ENCODE peak calls at places on chromosomes 1 and 21, in six cellular contexts. N, Z, Y, V, O and E are unnamed samples.

GRCh38 chr1:13994386-13994785 is 294.4 kb downstream of the PRDM2 start:
- DNase-seq in N (no peak), Z (no peak), Y (no peak), V (no peak), O (no peak), E (no peak)

GRCh38 chr1:153774780-153775431 is at the start of gene SLC27A3:
- DNase-seq in N (no peak), Z (no peak), Y (peak; percentile 40), V (no peak), O (peak; percentile 83), E (no peak)

GRCh38 chr1:27152829-27153548 is 1.9 kb downstream of the SLC9A1 start:
- DNase-seq in N (no peak), Z (no peak), Y (no peak), V (no peak), O (no peak), E (no peak)

GRCh38 chr1:212155219-212155618 is 119.7 kb downstream of the DTL start:
- DNase-seq in N (no peak), Z (no peak), Y (no peak), V (no peak), O (no peak), E (no peak)

GRCh38 chr1:67377253-67377652 is 52.9 kb downstream of the SERBP1 start:
- DNase-seq in N (no peak), Z (no peak), Y (peak; percentile 45), V (no peak), O (no peak), E (no peak)

GRCh38 chr1:202046227-202046626 is 35.8 kb downstream of the ELF3 start:
- DNase-seq in N (peak; percentile 89), Z (no peak), Y (no peak), V (no peak), O (no peak), E (no peak)

GRCh38 chr1:190511554-190511953 is 33.9 kb upstream of the BRINP3 start:
- DNase-seq in N (no peak), Z (no peak), Y (no peak), V (no peak), O (no peak), E (no peak)

GRCh38 chr1:109546311-109547109 is 1.9 kb upstream of the GNAI3 start:
- DNase-seq in N (peak; percentile 87), Z (no peak), Y (peak; percentile 62), V (peak; percentile 97), O (peak; percentile 81), E (peak; percentile 63)

GRCh38 chr1:28104866-28105467 is 16.6 kb upstream of the EYA3 start:
- DNase-seq in N (peak; percentile 54), Z (no peak), Y (peak; percentile 57), V (peak; percentile 8), O (no peak), E (no peak)

GRCh38 chr1:28329395-28330153 is 734 bp downstream of the MED18 start:
- DNase-seq in N (peak; percentile 60), Z (no peak), Y (peak; percentile 12), V (peak; percentile 15), O (peak; percentile 14), E (peak; percentile 50)

GRCh38 chr1:67618285-67619018 is 66.5 kb upstream of the GADD45A start:
- DNase-seq in N (no peak), Z (peak; percentile 80), Y (peak; percentile 94), V (no peak), O (peak; percentile 21), E (no peak)

GRCh38 chr21:44259082-44259705 is 2.5 kb downstream of the DNMT3L start:
- DNase-seq in N (no peak), Z (no peak), Y (peak; percentile 1), V (no peak), O (no peak), E (no peak)

GRCh38 chr1:6385673-6386191 is 7.8 kb downstream of the ACOT7 start:
- DNase-seq in N (peak; percentile 60), Z (no peak), Y (peak; percentile 72), V (peak; percentile 31), O (peak; percentile 28), E (no peak)

GRCh38 chr1:94827434-94827833 is 7.3 kb downstream of the SLC44A3 start:
- DNase-seq in N (no peak), Z (no peak), Y (no peak), V (no peak), O (no peak), E (no peak)

GRCh38 chr1:215526147-215526845 is 40.8 kb upstream of the KCTD3 start:
- DNase-seq in N (no peak), Z (no peak), Y (peak; percentile 27), V (no peak), O (no peak), E (no peak)

GRCh38 chr21:16370176-16370575 is 640.4 kb downstream of the USP25 start:
- DNase-seq in N (no peak), Z (no peak), Y (no peak), V (no peak), O (no peak), E (no peak)

GRCh38 chr1:65959896-65960295 is 167.2 kb downstream of the PDE4B start:
- DNase-seq in N (no peak), Z (no peak), Y (peak; percentile 71), V (no peak), O (no peak), E (no peak)

GRCh38 chr1:225866061-225866844 is 15.9 kb downstream of the TMEM63A start:
- DNase-seq in N (no peak), Z (no peak), Y (peak; percentile 81), V (no peak), O (no peak), E (no peak)

GRCh38 chr1:109112056-109112651 is 1.8 kb upstream of the ELAPOR1 start:
- DNase-seq in N (no peak), Z (no peak), Y (no peak), V (peak; percentile 12), O (no peak), E (no peak)

GRCh38 chr1:62725255-62725654 is 37.1 kb upstream of the DOCK7 start:
- DNase-seq in N (no peak), Z (peak; percentile 65), Y (peak; percentile 84), V (no peak), O (no peak), E (no peak)

GRCh38 chr1:179229214-179230140 is at the start of gene ABL2:
- DNase-seq in N (peak; percentile 62), Z (no peak), Y (no peak), V (peak; percentile 57), O (peak; percentile 50), E (peak; percentile 49)

GRCh38 chr1:25711555-25712298 is 88.3 kb upstream of the SELENON start:
- DNase-seq in N (peak; percentile 67), Z (no peak), Y (peak; percentile 41), V (no peak), O (peak; percentile 52), E (no peak)

GRCh38 chr1:53308512-53308911 is 19.4 kb downstream of the LRP8 start:
- DNase-seq in N (no peak), Z (no peak), Y (no peak), V (no peak), O (no peak), E (no peak)

GRCh38 chr1:51561702-51562101 is 42.6 kb upstream of the EPS15 start:
- DNase-seq in N (no peak), Z (no peak), Y (no peak), V (no peak), O (no peak), E (no peak)

GRCh38 chr1:240539700-240540414 is 72.1 kb downstream of the GREM2 start:
- DNase-seq in N (no peak), Z (no peak), Y (no peak), V (no peak), O (no peak), E (no peak)

GRCh38 chr1:180626711-180627110 is 5.1 kb upstream of the XPR1 start:
- DNase-seq in N (no peak), Z (no peak), Y (no peak), V (no peak), O (no peak), E (no peak)

GRCh38 chr1:230067441-230067870 is 418 bp downstream of the GALNT2 start:
- DNase-seq in N (peak; percentile 57), Z (no peak), Y (no peak), V (peak; percentile 28), O (no peak), E (no peak)

GRCh38 chr1:32111789-32112188 is 3.9 kb downstream of the KPNA6 start:
- DNase-seq in N (no peak), Z (no peak), Y (peak; percentile 52), V (no peak), O (no peak), E (no peak)
- TF ChIP-seq CTCF in N (no peak), Z (no peak), Y (no peak), V (no peak), O (no peak), E (no peak)

GRCh38 chr1:155145491-155145890 is 5.2 kb upstream of the DPM3 start:
- DNase-seq in N (no peak), Z (no peak), Y (no peak), V (no peak), O (no peak), E (no peak)
- TF ChIP-seq CTCF in N (no peak), Z (no peak), Y (no peak), V (peak; percentile 14), O (no peak), E (no peak)

GRCh38 chr21:14303731-14304488 is 79.0 kb downstream of the HSPA13 start:
- DNase-seq in N (no peak), Z (no peak), Y (no peak), V (no peak), O (no peak), E (no peak)

GRCh38 chr21:14308234-14308633 is 74.7 kb downstream of the HSPA13 start:
- DNase-seq in N (no peak), Z (no peak), Y (no peak), V (no peak), O (no peak), E (no peak)

DNA sequence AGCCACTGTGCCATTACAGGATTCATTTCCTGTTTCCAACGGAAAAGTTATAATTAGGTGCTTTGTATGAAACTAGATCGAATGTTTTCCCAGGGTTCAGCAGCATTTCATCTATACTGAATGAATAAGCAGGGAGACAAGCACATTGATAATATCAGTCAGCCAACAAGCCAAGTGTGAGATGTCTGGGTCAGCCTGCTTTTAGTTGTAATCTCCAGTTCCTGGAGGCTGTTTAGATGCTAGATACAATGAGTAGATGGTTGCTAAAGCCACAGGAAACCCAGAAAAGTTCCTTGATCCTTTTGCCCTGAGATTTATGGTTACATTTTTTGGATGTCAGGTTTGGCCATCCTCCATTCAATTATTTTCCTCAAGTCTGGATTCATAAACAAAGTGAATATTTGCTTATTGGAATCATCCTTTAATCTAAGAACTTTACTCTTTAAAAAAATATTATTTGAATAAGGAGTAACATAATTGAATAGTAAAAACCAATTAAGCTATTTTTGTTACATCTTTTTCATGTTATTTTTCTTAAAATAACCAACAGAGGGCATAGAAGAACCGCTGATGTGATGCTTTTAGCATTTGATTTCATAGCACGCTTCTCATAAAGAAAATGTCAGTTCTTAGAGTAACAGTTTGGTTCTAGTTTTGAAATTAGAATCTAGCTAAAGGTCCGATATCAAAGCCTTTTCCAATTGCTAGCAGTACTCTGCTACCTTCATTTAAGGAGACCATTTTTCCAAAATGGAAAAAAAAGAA is 76.6 kb downstream of the HSPA13 start:
- DNase-seq in N (no peak), Z (no peak), Y (no peak), V (no peak), O (no peak), E (no peak)
- TF ChIP-seq CTCF in N (no peak), Z (no peak), Y (no peak), V (no peak), O (no peak), E (no peak)

GRCh38 chr1:245893025-245893424 is 614.1 kb downstream of the SMYD3 start:
- DNase-seq in N (no peak), Z (no peak), Y (no peak), V (no peak), O (no peak), E (no peak)

GRCh38 chr1:245888809-245889208 is 618.3 kb downstream of the SMYD3 start:
- DNase-seq in N (no peak), Z (no peak), Y (peak; percentile 12), V (no peak), O (no peak), E (no peak)
- TF ChIP-seq CTCF in N (peak; percentile 22), Z (peak; percentile 43), Y (peak; percentile 41), V (peak; percentile 36), O (no peak), E (no peak)